ENCODE peak calls at places on chromosomes 6 and 20, in four cellular contexts. C is endothelial cell of umbilical vein, E is tibial nerve, G is aorta. W is an unnamed sample.

GRCh38 chr6:15378864-15379263 is 133.0 kb downstream of the JARID2 start:
- DNase-seq in C (no peak), E (no peak), G (no peak), W (no peak)

GRCh38 chr6:129695373-129696027 is 14.5 kb downstream of the ARHGAP18 start:
- DNase-seq in C (no peak), E (no peak), G (no peak), W (no peak)

GRCh38 chr20:35305682-35306556 is 13.7 kb upstream of the FAM83C start:
- DNase-seq in C (peak; percentile 96), E (peak; percentile 45), G (peak; percentile 83), W (peak; percentile 100)

GRCh38 chr20:48732081-48732829 is 95.5 kb downstream of the PREX1 start:
- DNase-seq in C (peak; percentile 48), E (peak; percentile 44), G (no peak), W (no peak)

GRCh38 chr6:4129446-4129845 is 5.9 kb downstream of the ECI2 start:
- DNase-seq in C (peak; percentile 51), E (no peak), G (no peak), W (peak; percentile 12)

GRCh38 chr6:70669133-70669532 is 1.4 kb downstream of the SMAP1 start:
- DNase-seq in C (no peak), E (no peak), G (no peak), W (peak; percentile 23)

GRCh38 chr6:151286192-151286591 is 46.4 kb downstream of the AKAP12 start:
- DNase-seq in C (peak; percentile 54), E (no peak), G (no peak), W (no peak)

GRCh38 chr6:166271376-166271765 is 36.8 kb downstream of the PRR18 start:
- DNase-seq in C (no peak), E (no peak), G (no peak), W (no peak)

GRCh38 chr6:57224769-57225515 is 2.8 kb upstream of the RAB23 start:
- DNase-seq in C (no peak), E (no peak), G (no peak), W (peak; percentile 61)

GRCh38 chr6:152981989-152982767 is 663 bp downstream of the FBXO5 start:
- DNase-seq in C (no peak), E (no peak), G (peak; percentile 49), W (no peak)

DNA sequence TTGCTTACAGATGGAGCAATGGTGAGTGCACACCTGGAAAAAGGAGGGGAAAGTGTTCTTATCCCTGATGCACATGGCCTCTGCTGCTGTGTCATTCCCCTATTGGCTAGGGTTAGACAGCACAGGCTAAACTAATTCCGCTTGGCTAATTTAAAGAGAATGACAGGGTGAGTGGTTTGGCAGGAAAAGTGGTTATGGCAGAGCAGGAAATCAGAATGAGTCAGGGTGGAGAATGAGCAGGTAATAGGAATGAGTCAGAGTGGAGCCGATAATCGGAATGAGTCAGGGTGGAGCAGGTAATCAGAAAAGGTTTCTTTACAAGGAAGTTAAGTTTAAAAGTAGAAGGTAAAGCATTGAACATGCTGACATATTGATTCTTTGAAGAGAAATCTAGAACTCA is 355.5 kb upstream of the HTR1E start:
- DNase-seq in C (no peak), E (no peak), G (no peak), W (no peak)
- H3K9me3 ChIP-seq in C (peaks cover 2% of the 10 kb centered on the region), E (no peaks in the 10 kb centered on the region), G (no peaks in the 10 kb centered on the region), W (no peaks in the 10 kb centered on the region)

GRCh38 chr6:27442932-27443331 is 30.0 kb downstream of the ZNF184 start:
- DNase-seq in C (no peak), E (no peak), G (no peak), W (no peak)

GRCh38 chr6:27451660-27452390 is 21.1 kb downstream of the ZNF184 start:
- DNase-seq in C (no peak), E (no peak), G (no peak), W (no peak)

GRCh38 chr6:27452496-27452897 is 20.4 kb downstream of the ZNF184 start:
- DNase-seq in C (no peak), E (no peak), G (no peak), W (peak; percentile 21)

DNA sequence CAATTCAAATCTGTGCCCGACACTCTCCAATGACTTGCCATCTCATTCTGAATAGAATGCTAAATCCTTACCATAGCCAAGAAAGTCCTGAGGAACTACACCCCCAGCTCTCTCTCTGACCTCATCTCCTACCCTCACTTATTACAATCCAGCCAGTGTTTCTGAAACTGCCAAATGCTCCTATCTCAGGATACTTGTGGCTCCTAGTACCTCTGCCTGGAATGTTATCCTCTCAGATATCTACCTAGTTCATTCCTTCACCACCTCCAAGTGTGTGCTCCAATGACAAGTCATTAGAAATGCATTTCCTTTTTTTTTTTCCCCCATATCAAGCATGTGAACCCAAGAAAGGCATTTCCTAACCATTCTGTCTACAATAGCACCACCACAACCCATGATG is 24.4 kb downstream of the ZNF184 start:
- DNase-seq in C (no peak), E (no peak), G (no peak), W (no peak)
- H3K9me3 ChIP-seq in C (peaks cover 24% of the 10 kb centered on the region), E (peaks cover 12% of the 10 kb centered on the region), G (peaks cover 14% of the 10 kb centered on the region), W (peaks cover 6% of the 10 kb centered on the region)

DNA sequence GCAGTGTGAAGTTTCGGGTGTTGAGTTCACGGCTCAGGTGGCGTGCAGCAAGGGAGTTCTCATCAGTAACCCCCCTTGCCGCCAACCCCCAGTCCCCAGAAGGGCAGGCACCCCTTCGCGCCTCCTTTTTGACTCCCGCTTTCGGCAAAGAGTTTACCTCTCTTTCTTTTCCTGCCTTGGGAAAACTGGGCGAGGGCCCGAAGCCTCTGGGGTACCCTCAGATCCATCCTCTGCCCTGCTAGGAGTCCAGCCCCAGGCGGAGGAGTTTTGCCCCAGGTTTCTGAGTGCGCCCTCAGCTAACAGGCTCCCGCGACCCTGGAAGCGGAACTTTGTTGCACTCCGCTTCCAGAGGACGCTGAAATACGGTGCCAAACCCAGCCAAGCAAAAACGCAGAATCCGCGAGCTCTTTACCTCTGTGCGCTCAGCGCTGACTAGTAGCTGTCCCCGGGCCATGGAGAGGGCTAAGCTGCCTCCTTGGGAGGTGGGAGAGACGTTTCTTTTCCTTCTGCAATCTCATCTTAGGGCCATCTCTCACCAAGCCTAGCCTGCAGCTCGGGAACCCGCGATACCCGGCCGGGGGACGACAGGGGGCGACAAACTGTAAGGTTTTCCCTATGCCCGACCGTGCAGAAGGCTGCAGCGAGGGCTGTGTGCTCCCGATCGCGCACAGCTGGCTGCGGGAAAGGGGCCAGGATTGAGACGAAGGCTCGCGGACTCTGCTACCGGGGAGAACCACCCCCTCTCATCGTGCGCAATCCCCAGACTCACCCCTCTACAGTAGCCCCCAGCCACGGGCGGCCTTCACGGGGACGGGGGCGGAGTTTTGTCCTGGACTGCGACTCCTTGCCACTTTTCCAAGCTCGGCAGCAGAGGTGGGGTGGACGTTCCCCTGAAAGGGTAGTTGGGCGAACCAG is 2.7 kb upstream of the PAX1 start:
- DNase-seq in C (peak; percentile 41), E (peak; percentile 54), G (no peak), W (peak; percentile 0)
- H3K9me3 ChIP-seq in C (no peaks in the 10 kb centered on the region), E (no peaks in the 10 kb centered on the region), G (no peaks in the 10 kb centered on the region), W (no peaks in the 10 kb centered on the region)

DNA sequence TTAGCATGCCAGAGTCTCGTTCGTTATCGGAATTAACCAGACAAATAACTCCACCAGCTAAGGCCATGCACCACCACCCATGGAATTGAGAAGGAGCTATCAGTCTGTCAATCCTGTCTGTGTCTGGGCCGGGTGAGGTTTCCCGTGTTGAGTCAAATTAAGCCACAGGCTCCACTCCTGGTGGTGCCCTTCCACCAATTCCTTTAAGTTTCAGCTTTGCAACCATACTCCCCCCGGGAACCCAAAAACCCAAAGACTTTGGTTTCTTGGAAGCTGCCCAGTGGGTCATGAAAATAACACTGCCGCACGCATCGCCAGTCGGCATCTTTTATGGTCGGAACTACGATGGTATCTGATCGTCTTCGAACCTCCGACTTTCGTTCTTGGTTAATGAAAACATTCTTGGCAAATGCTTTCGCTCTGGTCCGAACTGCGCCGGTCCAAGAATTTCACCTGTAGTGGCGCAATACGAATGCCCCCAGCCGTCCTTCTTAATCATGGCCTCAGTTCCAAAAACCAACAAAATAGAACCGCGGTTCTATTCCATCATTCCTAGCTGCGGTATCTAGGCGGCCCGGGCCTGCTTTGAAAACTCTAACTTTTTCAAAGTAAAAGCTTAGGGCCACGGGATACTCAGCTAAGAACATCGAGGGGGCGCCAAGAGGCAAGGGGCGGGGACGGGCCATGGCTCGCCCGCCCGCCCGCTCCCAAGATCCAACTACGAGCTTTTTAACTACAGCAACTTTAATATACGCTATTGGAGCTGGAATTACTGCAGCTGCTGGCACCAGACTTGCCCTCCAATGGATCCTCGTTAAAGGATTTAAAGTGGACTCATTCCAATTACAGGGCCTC is 1958.5 kb upstream of the DEFB115 start:
- DNase-seq in C (no peak), E (no peak), G (no peak), W (peak; percentile 16)
- H3K9me3 ChIP-seq in C (peaks cover 7% of the 10 kb centered on the region), E (no peaks in the 10 kb centered on the region), G (peaks cover 1% of the 10 kb centered on the region), W (no peaks in the 10 kb centered on the region)

GRCh38 chr20:52665441-52665840 is 306.7 kb upstream of the TSHZ2 start:
- DNase-seq in C (no peak), E (no peak), G (no peak), W (no peak)
- H3K9me3 ChIP-seq in C (peaks cover 2% of the 10 kb centered on the region), E (no peaks in the 10 kb centered on the region), G (no peaks in the 10 kb centered on the region), W (no peaks in the 10 kb centered on the region)

GRCh38 chr20:24855848-24856247 is 93.2 kb upstream of the CST7 start:
- DNase-seq in C (no peak), E (no peak), G (no peak), W (no peak)
- H3K9me3 ChIP-seq in C (peaks cover 3% of the 10 kb centered on the region), E (no peaks in the 10 kb centered on the region), G (no peaks in the 10 kb centered on the region), W (no peaks in the 10 kb centered on the region)

GRCh38 chr20:29742699-29743100 is 1514.8 kb upstream of the DEFB115 start:
- DNase-seq in C (no peak), E (no peak), G (no peak), W (no peak)

GRCh38 chr20:29744071-29744470 is 1513.4 kb upstream of the DEFB115 start:
- DNase-seq in C (no peak), E (no peak), G (no peak), W (no peak)

GRCh38 chr20:29741894-29742698 is 1515.4 kb upstream of the DEFB115 start:
- DNase-seq in C (no peak), E (no peak), G (no peak), W (no peak)

GRCh38 chr20:29741594-29741893 is 1515.9 kb upstream of the DEFB115 start:
- DNase-seq in C (no peak), E (no peak), G (no peak), W (no peak)

DNA sequence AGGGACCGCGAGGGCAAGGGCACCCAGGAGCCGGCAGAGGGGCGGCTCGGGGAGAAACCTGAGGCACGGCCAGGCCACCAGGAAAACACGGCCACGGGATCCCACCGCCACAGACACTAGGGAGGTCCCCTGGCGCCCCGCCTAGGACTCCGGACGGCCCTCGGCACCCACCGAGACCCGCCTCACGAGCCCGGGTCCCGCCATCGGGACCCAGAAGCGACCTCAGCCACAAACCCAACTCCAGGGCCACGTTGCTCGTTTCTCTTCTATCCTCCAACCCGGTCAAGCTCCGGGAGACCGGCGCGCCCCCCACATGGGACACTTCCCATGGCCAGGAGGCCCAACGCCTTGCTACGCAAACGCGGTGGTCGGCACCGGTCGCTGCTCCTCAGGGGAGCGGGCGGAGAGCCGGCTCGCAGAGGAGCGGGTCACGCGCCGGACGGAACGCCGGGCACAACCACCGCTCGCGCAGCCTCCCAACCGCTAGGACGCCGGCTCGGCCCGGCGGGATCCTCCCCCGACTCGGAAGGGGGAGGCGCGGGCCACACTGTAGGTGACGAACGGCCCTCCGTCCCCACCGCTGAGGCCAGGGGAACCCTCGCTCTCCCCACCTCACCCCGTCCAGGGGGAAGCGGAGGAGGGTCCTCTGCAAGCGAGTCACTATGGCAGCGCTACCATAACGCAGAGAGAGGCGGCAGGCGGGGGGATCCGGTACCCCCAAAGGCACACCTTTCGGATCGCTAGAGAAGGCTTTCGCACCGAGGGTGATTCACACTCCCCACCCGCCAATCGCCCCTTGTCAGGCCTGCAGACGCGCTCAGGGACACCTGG is 1514.1 kb upstream of the DEFB115 start:
- DNase-seq in C (no peak), E (no peak), G (no peak), W (no peak)
- H3K9me3 ChIP-seq in C (no peaks in the 10 kb centered on the region), E (no peaks in the 10 kb centered on the region), G (peaks cover 3% of the 10 kb centered on the region), W (no peaks in the 10 kb centered on the region)